ENCODE peak calls at places on chromosome 7, in five cellular contexts. R is lower leg skin, Q is OCI-LY7, W is brain microvascular endothelial cell, Z is dorsolateral prefrontal cortex. D is an unnamed sample.

GRCh38 chr7:86908948-86909347 is 150.5 kb downstream of the ELAPOR2 start:
- DNase-seq in R (no peak), Q (no peak), W (no peak), Z (no peak), D (no peak)

GRCh38 chr7:94782777-94783176 is 124.6 kb upstream of the PPP1R9A start:
- DNase-seq in R (no peak), Q (no peak), W (no peak), Z (no peak), D (no peak)

GRCh38 chr7:107506683-107507339 is 37.0 kb downstream of the GPR22 start:
- DNase-seq in R (no peak), Q (no peak), W (no peak), Z (no peak), D (peak; percentile 83)

GRCh38 chr7:20136647-20137046 is 80.5 kb downstream of the MACC1 start:
- DNase-seq in R (no peak), Q (no peak), W (no peak), Z (no peak), D (no peak)

GRCh38 chr7:43953071-43953470 is 26.8 kb downstream of the UBE2D4 start:
- DNase-seq in R (no peak), Q (no peak), W (no peak), Z (peak; percentile 60), D (no peak)

GRCh38 chr7:130394421-130395188 is 14.3 kb downstream of the CPA1 start:
- DNase-seq in R (no peak), Q (no peak), W (no peak), Z (no peak), D (no peak)

GRCh38 chr7:102914585-102914984 is 1.8 kb downstream of the LRRC17 start:
- DNase-seq in R (no peak), Q (no peak), W (peak; percentile 95), Z (no peak), D (no peak)

GRCh38 chr7:1144269-1144771 is 15.7 kb downstream of the ZFAND2A start:
- DNase-seq in R (no peak), Q (peak; percentile 53), W (peak; percentile 29), Z (no peak), D (peak; percentile 49)

GRCh38 chr7:135704074-135704473 is 23.9 kb downstream of the SLC13A4 start:
- DNase-seq in R (no peak), Q (peak; percentile 22), W (no peak), Z (no peak), D (no peak)
- TF ChIP-seq CTCF in R (no peak), Q (peak; percentile 71), W (peak; percentile 50), Z (no peak), D (no peak)

DNA sequence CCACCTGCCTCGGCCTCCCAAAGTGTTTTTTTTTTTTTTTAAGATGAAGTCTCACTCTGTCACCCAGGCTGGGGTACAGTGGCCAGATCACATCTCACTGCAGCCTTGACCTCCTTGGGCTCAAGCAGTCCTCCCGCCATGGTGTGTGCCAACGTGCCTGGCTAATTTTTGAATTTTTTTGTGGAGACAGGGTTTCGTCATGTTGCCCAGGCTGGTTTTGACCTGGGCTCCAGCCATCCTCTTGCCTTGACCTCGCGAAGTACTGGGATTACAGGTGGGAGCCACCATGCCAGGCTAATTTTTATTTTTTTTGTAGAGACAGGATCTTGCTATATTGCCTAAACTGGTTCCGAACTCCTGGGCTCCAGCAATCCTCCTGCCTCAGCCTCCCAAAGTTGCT is 9.0 kb upstream of the MLXIPL start:
- DNase-seq in R (no peak), Q (no peak), W (no peak), Z (no peak), D (no peak)
- TF ChIP-seq CTCF in R (no peak), Q (no peak), W (no peak), Z (no peak), D (no peak)

DNA sequence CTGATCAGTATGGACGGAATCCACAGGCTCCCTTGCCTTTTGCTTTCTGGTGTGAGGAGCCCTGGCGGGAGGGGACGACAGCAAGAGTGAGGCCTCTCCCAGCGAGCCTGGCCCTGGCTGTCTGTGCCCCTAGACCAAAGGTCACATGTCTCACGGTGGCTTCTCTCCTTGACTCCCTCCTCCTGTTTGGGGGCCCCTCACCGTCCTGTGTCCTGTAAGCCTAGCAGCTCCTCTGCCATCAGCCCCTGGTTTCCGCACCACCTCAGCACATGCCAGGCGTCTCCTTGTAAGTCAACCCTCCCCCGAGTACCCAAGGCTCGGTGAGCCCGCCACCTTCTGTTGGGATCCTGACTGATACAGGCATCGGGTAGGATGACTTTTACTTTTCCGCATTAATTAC is 119.9 kb downstream of the XRCC2 start:
- DNase-seq in R (no peak), Q (no peak), W (no peak), Z (no peak), D (no peak)
- TF ChIP-seq CTCF in R (no peak), Q (no peak), W (no peak), Z (no peak), D (no peak)

GRCh38 chr7:98995111-98995510 is 116.8 kb downstream of the TRRAP start:
- DNase-seq in R (peak; percentile 82), Q (no peak), W (no peak), Z (no peak), D (no peak)

GRCh38 chr7:98994046-98994944 is 116.0 kb downstream of the TRRAP start:
- DNase-seq in R (peak; percentile 53), Q (no peak), W (no peak), Z (no peak), D (no peak)

GRCh38 chr7:98991141-98991540 is 112.8 kb downstream of the TRRAP start:
- DNase-seq in R (peak; percentile 53), Q (no peak), W (no peak), Z (no peak), D (no peak)

GRCh38 chr7:98992076-98992475 is 113.7 kb downstream of the TRRAP start:
- DNase-seq in R (peak; percentile 74), Q (no peak), W (no peak), Z (no peak), D (no peak)

GRCh38 chr7:98993024-98993897 is 114.9 kb downstream of the TRRAP start:
- DNase-seq in R (peak; percentile 50), Q (no peak), W (no peak), Z (no peak), D (no peak)
- TF ChIP-seq CTCF in R (no peak), Q (peak; percentile 53), W (peak; percentile 34), Z (no peak), D (no peak)

GRCh38 chr7:38328814-38329213 is 55.4 kb upstream of the TARP start:
- DNase-seq in R (no peak), Q (no peak), W (no peak), Z (no peak), D (no peak)

GRCh38 chr7:38329340-38329739 is 55.9 kb upstream of the TARP start:
- DNase-seq in R (no peak), Q (no peak), W (no peak), Z (no peak), D (no peak)

GRCh38 chr7:38334163-38334562 is 60.7 kb upstream of the TARP start:
- DNase-seq in R (no peak), Q (no peak), W (no peak), Z (no peak), D (no peak)

GRCh38 chr7:38330048-38330447 is 56.6 kb upstream of the TARP start:
- DNase-seq in R (no peak), Q (no peak), W (no peak), Z (no peak), D (no peak)

DNA sequence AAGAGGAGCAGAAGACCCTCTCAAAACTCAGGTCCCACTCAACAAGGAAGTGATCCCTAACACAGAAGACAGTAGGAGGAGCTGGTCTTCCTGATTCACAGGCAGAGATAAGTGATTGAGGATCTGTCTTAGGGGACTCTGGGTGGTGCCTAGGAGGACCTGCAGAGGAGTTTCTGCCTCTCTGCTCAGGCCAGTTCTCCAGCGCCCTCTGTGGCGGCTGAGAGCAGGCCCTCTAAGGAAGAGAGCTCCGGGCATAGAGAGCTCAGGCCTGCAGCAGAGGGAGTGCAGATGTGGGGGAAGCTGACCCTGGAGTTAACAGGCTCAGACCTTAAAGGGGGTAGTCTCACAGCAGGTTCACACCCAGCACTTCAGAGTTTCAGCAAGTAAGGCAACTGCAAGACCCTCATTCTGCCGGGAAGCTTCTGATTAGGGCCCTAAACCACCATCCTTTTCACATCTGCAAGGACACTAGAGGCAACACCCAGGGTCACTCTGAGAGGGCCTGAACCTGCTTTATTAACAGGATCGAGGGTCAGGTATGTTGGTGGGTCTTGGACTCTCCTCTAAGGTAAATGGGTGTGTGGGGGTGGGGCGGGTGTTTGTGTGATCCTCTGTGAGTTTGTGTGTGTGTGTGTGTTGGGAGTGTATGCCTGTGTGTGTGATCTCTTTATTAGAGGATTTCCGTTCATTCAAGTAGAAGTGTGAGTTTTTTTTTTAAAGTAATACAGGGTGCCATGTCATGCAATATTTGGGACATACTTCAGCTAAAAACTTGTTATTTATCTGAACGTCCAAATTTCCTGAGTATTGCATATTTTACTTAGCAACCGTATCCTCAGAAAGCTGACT is 57.6 kb upstream of the TARP start:
- DNase-seq in R (no peak), Q (peak; percentile 73), W (no peak), Z (no peak), D (no peak)
- TF ChIP-seq CTCF in R (no peak), Q (peak; percentile 73), W (peak; percentile 40), Z (no peak), D (no peak)

GRCh38 chr7:32204361-32205018 is 134.3 kb upstream of the PDE1C start:
- DNase-seq in R (no peak), Q (peak; percentile 6), W (peak; percentile 77), Z (peak; percentile 88), D (peak; percentile 62)
- TF ChIP-seq CTCF in R (no peak), Q (peak; percentile 38), W (peak; percentile 87), Z (peak; percentile 95), D (peak; percentile 90)

GRCh38 chr7:150787321-150788281 is 12.6 kb downstream of the TMEM176B start:
- DNase-seq in R (peak; percentile 64), Q (no peak), W (no peak), Z (no peak), D (no peak)
- TF ChIP-seq CTCF in R (no peak), Q (no peak), W (no peak), Z (no peak), D (no peak)

DNA sequence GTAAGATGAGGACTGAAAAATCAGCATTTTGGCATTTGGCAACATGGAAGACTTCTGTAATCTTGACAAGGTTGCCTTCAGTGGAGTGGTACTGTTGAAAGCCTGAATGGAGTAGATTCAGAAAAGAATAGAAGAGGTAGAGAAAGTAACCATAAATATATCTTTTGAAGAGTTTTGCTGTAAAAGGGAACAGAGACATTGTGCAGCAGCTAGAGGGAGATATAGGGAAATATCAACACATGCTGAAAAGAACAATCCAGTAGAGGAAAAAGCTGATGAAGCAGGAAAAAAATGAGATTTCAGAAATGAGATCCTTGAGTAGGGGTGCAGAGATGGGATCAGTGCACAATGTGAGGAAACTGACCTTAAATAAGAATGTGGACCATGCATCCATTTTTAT is 60.0 kb downstream of the RAPGEF5 start:
- DNase-seq in R (no peak), Q (no peak), W (no peak), Z (no peak), D (no peak)
- TF ChIP-seq CTCF in R (no peak), Q (peak; percentile 61), W (peak; percentile 27), Z (peak; percentile 59), D (no peak)